ENCODE peak calls at places on chromosome 17, in ten cellular contexts. One of them, this sample, is unnamed.

GRCh38 chr17:71600137-71600789 is 520.6 kb upstream of the SOX9 start:
- DNase-seq in astrocyte of the spinal cord: no peak
- DNase-seq in caudate nucleus: no peak
- DNase-seq in effector memory CD8-positive, alpha-beta T cell: no peak
- DNase-seq in DND-41: no peak
- DNase-seq in fibroblast of the conjunctiva: no peak
- DNase-seq in esophagus squamous epithelium: no peak
- DNase-seq in naive thymus-derived CD8-positive, alpha-beta T cell: no peak
- DNase-seq in hypothalamus: no peak
- DNase-seq in dorsolateral prefrontal cortex: no peak
- DNase-seq in this sample: no peak

GRCh38 chr17:76909971-76910760 is 42.0 kb downstream of the MGAT5B start:
- DNase-seq in hypothalamus: no peak
- DNase-seq in dorsolateral prefrontal cortex: peak
- DNase-seq in effector memory CD8-positive, alpha-beta T cell: no peak
- DNase-seq in naive thymus-derived CD8-positive, alpha-beta T cell: no peak
- DNase-seq in DND-41: peak
- DNase-seq in astrocyte of the spinal cord: peak
- DNase-seq in fibroblast of the conjunctiva: no peak
- DNase-seq in caudate nucleus: peak
- DNase-seq in esophagus squamous epithelium: no peak
- DNase-seq in this sample: no peak

GRCh38 chr17:80612997-80613731 is 68.5 kb downstream of the RPTOR start:
- DNase-seq in astrocyte of the spinal cord: no peak
- DNase-seq in DND-41: no peak
- DNase-seq in caudate nucleus: no peak
- DNase-seq in hypothalamus: no peak
- DNase-seq in fibroblast of the conjunctiva: no peak
- DNase-seq in effector memory CD8-positive, alpha-beta T cell: no peak
- DNase-seq in dorsolateral prefrontal cortex: no peak
- DNase-seq in esophagus squamous epithelium: no peak
- DNase-seq in naive thymus-derived CD8-positive, alpha-beta T cell: no peak
- DNase-seq in this sample: no peak

GRCh38 chr17:45371414-45372324 is 54.8 kb upstream of the MAP3K14 start:
- DNase-seq in dorsolateral prefrontal cortex: peak
- DNase-seq in DND-41: no peak
- DNase-seq in astrocyte of the spinal cord: peak
- DNase-seq in naive thymus-derived CD8-positive, alpha-beta T cell: no peak
- DNase-seq in esophagus squamous epithelium: no peak
- DNase-seq in effector memory CD8-positive, alpha-beta T cell: no peak
- DNase-seq in caudate nucleus: no peak
- DNase-seq in hypothalamus: peak
- DNase-seq in fibroblast of the conjunctiva: peak
- DNase-seq in this sample: peak

GRCh38 chr17:40901981-40902862 is 17.2 kb upstream of the KRT20 start:
- DNase-seq in caudate nucleus: no peak
- DNase-seq in esophagus squamous epithelium: no peak
- DNase-seq in effector memory CD8-positive, alpha-beta T cell: no peak
- DNase-seq in DND-41: no peak
- DNase-seq in dorsolateral prefrontal cortex: no peak
- DNase-seq in astrocyte of the spinal cord: peak
- DNase-seq in fibroblast of the conjunctiva: no peak
- DNase-seq in hypothalamus: no peak
- DNase-seq in naive thymus-derived CD8-positive, alpha-beta T cell: no peak
- DNase-seq in this sample: no peak

GRCh38 chr17:30239089-30239462 is 3.6 kb upstream of the SLC6A4 start:
- DNase-seq in astrocyte of the spinal cord: no peak
- DNase-seq in effector memory CD8-positive, alpha-beta T cell: no peak
- DNase-seq in esophagus squamous epithelium: no peak
- DNase-seq in dorsolateral prefrontal cortex: no peak
- DNase-seq in fibroblast of the conjunctiva: no peak
- DNase-seq in caudate nucleus: no peak
- DNase-seq in hypothalamus: no peak
- DNase-seq in DND-41: no peak
- DNase-seq in naive thymus-derived CD8-positive, alpha-beta T cell: no peak
- DNase-seq in this sample: no peak

GRCh38 chr17:28404812-28405570 is 1.0 kb downstream of the SLC46A1 start:
- DNase-seq in naive thymus-derived CD8-positive, alpha-beta T cell: no peak
- DNase-seq in astrocyte of the spinal cord: no peak
- DNase-seq in esophagus squamous epithelium: no peak
- DNase-seq in effector memory CD8-positive, alpha-beta T cell: no peak
- DNase-seq in fibroblast of the conjunctiva: no peak
- DNase-seq in dorsolateral prefrontal cortex: no peak
- DNase-seq in caudate nucleus: no peak
- DNase-seq in DND-41: no peak
- DNase-seq in hypothalamus: no peak
- DNase-seq in this sample: no peak

GRCh38 chr17:72952220-72952619 is 140.3 kb downstream of the SLC39A11 start:
- DNase-seq in esophagus squamous epithelium: no peak
- DNase-seq in fibroblast of the conjunctiva: no peak
- DNase-seq in effector memory CD8-positive, alpha-beta T cell: no peak
- DNase-seq in caudate nucleus: no peak
- DNase-seq in hypothalamus: no peak
- DNase-seq in astrocyte of the spinal cord: no peak
- DNase-seq in dorsolateral prefrontal cortex: no peak
- DNase-seq in naive thymus-derived CD8-positive, alpha-beta T cell: no peak
- DNase-seq in DND-41: no peak
- DNase-seq in this sample: no peak

GRCh38 chr17:80695979-80696378 is 151.3 kb downstream of the RPTOR start:
- DNase-seq in caudate nucleus: no peak
- DNase-seq in dorsolateral prefrontal cortex: no peak
- DNase-seq in fibroblast of the conjunctiva: no peak
- DNase-seq in naive thymus-derived CD8-positive, alpha-beta T cell: no peak
- DNase-seq in effector memory CD8-positive, alpha-beta T cell: no peak
- DNase-seq in esophagus squamous epithelium: no peak
- DNase-seq in astrocyte of the spinal cord: no peak
- DNase-seq in hypothalamus: no peak
- DNase-seq in DND-41: no peak
- DNase-seq in this sample: no peak

GRCh38 chr17:57623620-57624019 is 121.5 kb downstream of the CCDC182 start:
- DNase-seq in caudate nucleus: no peak
- DNase-seq in DND-41: no peak
- DNase-seq in effector memory CD8-positive, alpha-beta T cell: no peak
- DNase-seq in esophagus squamous epithelium: no peak
- DNase-seq in dorsolateral prefrontal cortex: no peak
- DNase-seq in naive thymus-derived CD8-positive, alpha-beta T cell: no peak
- DNase-seq in astrocyte of the spinal cord: no peak
- DNase-seq in fibroblast of the conjunctiva: no peak
- DNase-seq in hypothalamus: no peak
- DNase-seq in this sample: no peak

GRCh38 chr17:49951362-49952080 is 17.5 kb upstream of the DLX4 start:
- DNase-seq in fibroblast of the conjunctiva: no peak
- DNase-seq in dorsolateral prefrontal cortex: no peak
- DNase-seq in effector memory CD8-positive, alpha-beta T cell: no peak
- DNase-seq in astrocyte of the spinal cord: no peak
- DNase-seq in naive thymus-derived CD8-positive, alpha-beta T cell: no peak
- DNase-seq in esophagus squamous epithelium: no peak
- DNase-seq in caudate nucleus: no peak
- DNase-seq in hypothalamus: no peak
- DNase-seq in DND-41: no peak
- DNase-seq in this sample: no peak

GRCh38 chr17:20896153-20896649 is 146.6 kb downstream of the USP22 start:
- DNase-seq in astrocyte of the spinal cord: peak
- DNase-seq in esophagus squamous epithelium: no peak
- DNase-seq in dorsolateral prefrontal cortex: no peak
- DNase-seq in effector memory CD8-positive, alpha-beta T cell: no peak
- DNase-seq in fibroblast of the conjunctiva: no peak
- DNase-seq in DND-41: no peak
- DNase-seq in hypothalamus: no peak
- DNase-seq in naive thymus-derived CD8-positive, alpha-beta T cell: no peak
- DNase-seq in caudate nucleus: peak
- DNase-seq in this sample: no peak

GRCh38 chr17:36608794-36609497 is 7.6 kb downstream of the MRM1 start:
- DNase-seq in DND-41: no peak
- DNase-seq in dorsolateral prefrontal cortex: peak
- DNase-seq in naive thymus-derived CD8-positive, alpha-beta T cell: no peak
- DNase-seq in effector memory CD8-positive, alpha-beta T cell: no peak
- DNase-seq in esophagus squamous epithelium: no peak
- DNase-seq in fibroblast of the conjunctiva: peak
- DNase-seq in caudate nucleus: peak
- DNase-seq in hypothalamus: no peak
- DNase-seq in astrocyte of the spinal cord: peak
- DNase-seq in this sample: no peak

GRCh38 chr17:48981927-48982539 is 13.6 kb upstream of the GIP start:
- DNase-seq in fibroblast of the conjunctiva: no peak
- DNase-seq in caudate nucleus: no peak
- DNase-seq in astrocyte of the spinal cord: no peak
- DNase-seq in esophagus squamous epithelium: no peak
- DNase-seq in hypothalamus: no peak
- DNase-seq in naive thymus-derived CD8-positive, alpha-beta T cell: no peak
- DNase-seq in dorsolateral prefrontal cortex: no peak
- DNase-seq in effector memory CD8-positive, alpha-beta T cell: no peak
- DNase-seq in DND-41: no peak
- DNase-seq in this sample: no peak

GRCh38 chr17:78709119-78709681 is 72.9 kb downstream of the CYTH1 start:
- DNase-seq in fibroblast of the conjunctiva: no peak
- DNase-seq in esophagus squamous epithelium: no peak
- DNase-seq in effector memory CD8-positive, alpha-beta T cell: no peak
- DNase-seq in DND-41: no peak
- DNase-seq in caudate nucleus: no peak
- DNase-seq in dorsolateral prefrontal cortex: no peak
- DNase-seq in astrocyte of the spinal cord: no peak
- DNase-seq in hypothalamus: no peak
- DNase-seq in naive thymus-derived CD8-positive, alpha-beta T cell: no peak
- DNase-seq in this sample: no peak

This sample was measured in iPS DF 19.7.